ENCODE peak calls at places on chromosome 1, in nine cellular contexts. One of them, this sample, is unnamed.

GRCh38 chr1:154772611-154773515 is 97.2 kb downstream of the KCNN3 start:
- DNase-seq in GM04504: no peak
- DNase-seq in LoVo: no peak
- DNase-seq in KG1: no peak
- DNase-seq in astrocyte of the cerebellum: no peak
- DNase-seq in left colon: no peak
- DNase-seq in MM.1S: no peak
- DNase-seq in COR-L47: no peak
- DNase-seq in IMR-90: no peak
- DNase-seq in this sample: peak

GRCh38 chr1:203124546-203125317 is 2.8 kb upstream of the ADORA1 start:
- DNase-seq in IMR-90: peak
- DNase-seq in LoVo: no peak
- DNase-seq in KG1: no peak
- DNase-seq in GM04504: no peak
- DNase-seq in astrocyte of the cerebellum: no peak
- DNase-seq in MM.1S: no peak
- DNase-seq in COR-L47: no peak
- DNase-seq in left colon: no peak
- DNase-seq in this sample: no peak

GRCh38 chr1:46539968-46540367 is 11.5 kb downstream of the KNCN start:
- DNase-seq in COR-L47: no peak
- DNase-seq in left colon: no peak
- DNase-seq in LoVo: no peak
- DNase-seq in astrocyte of the cerebellum: no peak
- DNase-seq in MM.1S: no peak
- DNase-seq in IMR-90: peak
- DNase-seq in KG1: no peak
- DNase-seq in GM04504: peak
- DNase-seq in this sample: no peak

GRCh38 chr1:116569776-116570357 is 959 bp downstream of the CD58 start:
- DNase-seq in KG1: no peak
- DNase-seq in COR-L47: no peak
- DNase-seq in left colon: peak
- DNase-seq in IMR-90: no peak
- DNase-seq in astrocyte of the cerebellum: no peak
- DNase-seq in GM04504: no peak
- DNase-seq in MM.1S: no peak
- DNase-seq in LoVo: peak
- DNase-seq in this sample: peak

GRCh38 chr1:85321237-85321964 is 45.0 kb upstream of the BCL10 start:
- DNase-seq in KG1: peak
- DNase-seq in left colon: no peak
- DNase-seq in MM.1S: no peak
- DNase-seq in astrocyte of the cerebellum: no peak
- DNase-seq in IMR-90: peak
- DNase-seq in LoVo: no peak
- DNase-seq in COR-L47: no peak
- DNase-seq in GM04504: no peak
- DNase-seq in this sample: no peak

GRCh38 chr1:167465751-167466150 is 52.6 kb downstream of the CD247 start:
- DNase-seq in COR-L47: no peak
- DNase-seq in IMR-90: no peak
- DNase-seq in GM04504: no peak
- DNase-seq in LoVo: no peak
- DNase-seq in astrocyte of the cerebellum: no peak
- DNase-seq in KG1: no peak
- DNase-seq in MM.1S: no peak
- DNase-seq in left colon: no peak
- DNase-seq in this sample: no peak

GRCh38 chr1:9589719-9590157 is 1.0 kb downstream of the TMEM201 start:
- DNase-seq in COR-L47: no peak
- DNase-seq in GM04504: no peak
- DNase-seq in IMR-90: peak
- DNase-seq in LoVo: peak
- DNase-seq in KG1: no peak
- DNase-seq in MM.1S: no peak
- DNase-seq in astrocyte of the cerebellum: no peak
- DNase-seq in left colon: no peak
- DNase-seq in this sample: no peak

GRCh38 chr1:38777464-38777957 is 82.1 kb downstream of the RRAGC start:
- DNase-seq in left colon: no peak
- DNase-seq in GM04504: no peak
- DNase-seq in IMR-90: no peak
- DNase-seq in LoVo: no peak
- DNase-seq in COR-L47: no peak
- DNase-seq in KG1: no peak
- DNase-seq in MM.1S: no peak
- DNase-seq in astrocyte of the cerebellum: no peak
- DNase-seq in this sample: no peak

GRCh38 chr1:119647228-119647733 is 785 bp downstream of the ZNF697 start:
- DNase-seq in KG1: no peak
- DNase-seq in COR-L47: no peak
- DNase-seq in GM04504: no peak
- DNase-seq in MM.1S: no peak
- DNase-seq in astrocyte of the cerebellum: no peak
- DNase-seq in LoVo: no peak
- DNase-seq in left colon: no peak
- DNase-seq in IMR-90: no peak
- DNase-seq in this sample: peak

GRCh38 chr1:119429687-119430086 is 14.7 kb downstream of the HSD3B2 start:
- DNase-seq in GM04504: no peak
- DNase-seq in MM.1S: no peak
- DNase-seq in IMR-90: no peak
- DNase-seq in COR-L47: no peak
- DNase-seq in LoVo: no peak
- DNase-seq in KG1: no peak
- DNase-seq in left colon: no peak
- DNase-seq in astrocyte of the cerebellum: no peak
- DNase-seq in this sample: no peak

GRCh38 chr1:113013823-113014222 is 57.8 kb upstream of the SLC16A1 start:
- DNase-seq in left colon: no peak
- DNase-seq in LoVo: no peak
- DNase-seq in astrocyte of the cerebellum: no peak
- DNase-seq in IMR-90: no peak
- DNase-seq in MM.1S: no peak
- DNase-seq in COR-L47: no peak
- DNase-seq in GM04504: no peak
- DNase-seq in KG1: no peak
- DNase-seq in this sample: no peak

This sample was measured in uterus.